ENCODE peak calls at places on chromosomes 7 and 10, in seven cellular contexts. Y, I, A, M, H, E and S are unnamed samples.

GRCh38 chr7:21358640-21359039 is 69.2 kb upstream of the SP4 start:
- DNase-seq in E (no peak), I (no peak), H (no peak), Y (no peak), M (no peak), A (peak), S (no peak)

GRCh38 chr7:26153246-26153822 is 1.3 kb downstream of the NFE2L3 start:
- DNase-seq in H (no peak), M (peak), I (no peak), Y (no peak), E (no peak), A (peak), S (no peak)

GRCh38 chr10:12927896-12928295 is 73.6 kb downstream of the CCDC3 start:
- DNase-seq in Y (no peak), I (no peak), H (no peak), E (no peak), A (no peak), M (no peak), S (no peak)

GRCh38 chr7:46725136-46725535 is 804.1 kb upstream of the IGFBP3 start:
- DNase-seq in H (no peak), Y (no peak), I (no peak), M (peak), E (no peak), A (no peak), S (no peak)

GRCh38 chr10:22321831-22322662 is 1.1 kb downstream of the BMI1 start:
- DNase-seq in M (peak), H (no peak), Y (peak), I (peak), E (peak), A (peak), S (peak)

GRCh38 chr10:30558411-30558810 is 71.1 kb downstream of the LYZL2 start:
- DNase-seq in I (no peak), A (no peak), M (no peak), Y (no peak), H (no peak), E (no peak), S (no peak)

GRCh38 chr7:108287857-108288256 is 157.7 kb upstream of the LAMB4 start:
- DNase-seq in E (no peak), A (no peak), H (no peak), Y (no peak), I (no peak), M (no peak), S (no peak)

GRCh38 chr7:33888206-33888605 is 17.1 kb upstream of the BMPER start:
- DNase-seq in H (no peak), M (peak), E (no peak), A (no peak), Y (no peak), I (no peak), S (no peak)

GRCh38 chr7:157411580-157411979 is 74.8 kb downstream of the DNAJB6 start:
- DNase-seq in A (peak), M (no peak), I (no peak), H (no peak), Y (no peak), E (no peak), S (peak)

GRCh38 chr10:117743517-117743916 is 201.0 kb downstream of the EMX2 start:
- DNase-seq in E (no peak), H (no peak), I (no peak), M (no peak), A (no peak), Y (no peak), S (no peak)

GRCh38 chr7:24025094-24025493 is 258.9 kb upstream of the NPY start:
- DNase-seq in E (no peak), M (peak), H (no peak), Y (no peak), A (peak), I (no peak), S (no peak)

GRCh38 chr7:135100856-135101255 is 47.0 kb upstream of the TMEM140 start:
- DNase-seq in M (peak), I (no peak), E (no peak), Y (no peak), A (no peak), H (no peak), S (no peak)

GRCh38 chr7:103985565-103986126 is 3.8 kb downstream of the RELN start:
- DNase-seq in Y (no peak), M (no peak), I (no peak), H (no peak), E (no peak), A (no peak), S (no peak)

GRCh38 chr7:130324270-130324669 is 20.3 kb upstream of the CPA5 start:
- DNase-seq in A (no peak), E (no peak), I (no peak), M (no peak), Y (no peak), H (no peak), S (no peak)

GRCh38 chr10:33559105-33559504 is 224.6 kb upstream of the NRP1 start:
- DNase-seq in A (no peak), H (no peak), I (peak), M (no peak), E (no peak), Y (peak), S (no peak)

GRCh38 chr10:83816942-83817341 is 322.4 kb upstream of the GHITM start:
- DNase-seq in I (no peak), M (no peak), H (no peak), A (peak), Y (no peak), E (no peak), S (no peak)

GRCh38 chr10:110357871-110358270 is 53.2 kb upstream of the SMNDC1 start:
- DNase-seq in E (no peak), Y (no peak), H (no peak), M (no peak), A (no peak), I (no peak), S (no peak)

GRCh38 chr10:112949875-112950507 is at the start of gene TCF7L2:
- DNase-seq in Y (peak), I (peak), A (peak), H (peak), M (peak), E (peak), S (peak)

GRCh38 chr7:117623606-117624005 is 143.8 kb downstream of the CFTR start:
- DNase-seq in I (no peak), M (no peak), A (no peak), Y (no peak), E (no peak), H (no peak), S (no peak)

GRCh38 chr10:94677691-94678090 is 5.8 kb upstream of the CYP2C18 start:
- DNase-seq in A (no peak), H (no peak), Y (no peak), M (no peak), E (no peak), I (no peak), S (no peak)

GRCh38 chr7:140435252-140435895 is 31.5 kb downstream of the RAB19 start:
- DNase-seq in E (no peak), M (no peak), A (no peak), H (no peak), Y (peak), I (peak), S (peak)

GRCh38 chr10:72081772-72082590 is 6.4 kb downstream of the SPOCK2 start:
- DNase-seq in E (peak), Y (peak), M (no peak), H (no peak), A (no peak), I (no peak), S (no peak)

GRCh38 chr7:94514140-94514889 is 4.7 kb downstream of the CASD1 start:
- DNase-seq in I (no peak), Y (no peak), E (no peak), H (no peak), A (peak), M (no peak), S (no peak)

GRCh38 chr7:106765727-106766355 is 99.2 kb upstream of the PIK3CG start:
- DNase-seq in H (no peak), Y (no peak), M (peak), E (no peak), I (no peak), A (no peak), S (no peak)

GRCh38 chr10:4241724-4242345 is 456.8 kb upstream of the KLF6 start:
- DNase-seq in Y (no peak), M (peak), A (no peak), E (no peak), I (peak), H (no peak), S (no peak)

GRCh38 chr10:11150255-11150731 is 132.6 kb downstream of the CELF2 start:
- DNase-seq in E (no peak), H (no peak), M (no peak), A (peak), Y (no peak), I (no peak), S (no peak)

GRCh38 chr7:102154425-102154824 is 132.2 kb upstream of the SH2B2 start:
- DNase-seq in I (no peak), E (no peak), A (no peak), H (no peak), M (no peak), Y (no peak), S (no peak)

GRCh38 chr10:86443936-86444335 is 77.3 kb upstream of the GRID1 start:
- DNase-seq in I (no peak), A (no peak), E (no peak), H (no peak), M (peak), Y (no peak), S (no peak)